ENCODE peak calls at places on chromosomes 2 and 18, in ten cellular contexts. O, K, W, R, V, H, T, I, U and Y are unnamed samples.

GRCh38 chr18:79612291-79613108 is 67.1 kb upstream of the CTDP1 start:
- DNase-seq in I (no peak), K (no peak), H (no peak), U (no peak), R (no peak), V (no peak), T (no peak), O (no peak), W (peak; percentile 46), Y (no peak)

GRCh38 chr2:23534756-23535155 is 149.8 kb downstream of the KLHL29 start:
- DNase-seq in H (no peak), V (no peak), T (no peak), R (no peak), I (no peak), U (no peak), K (no peak), O (no peak), W (no peak), Y (no peak)

GRCh38 chr2:195709901-195710300 is 52.9 kb downstream of the SLC39A10 start:
- DNase-seq in U (no peak), T (no peak), H (no peak), R (no peak), I (no peak), O (no peak), K (no peak), V (no peak), W (no peak), Y (no peak)

GRCh38 chr2:80322337-80322920 is 17.9 kb upstream of the LRRTM1 start:
- DNase-seq in U (no peak), V (no peak), W (peak; percentile 65), T (no peak), I (no peak), R (no peak), K (no peak), O (no peak), H (no peak), Y (no peak)

GRCh38 chr2:6973895-6974545 is 56.8 kb downstream of the RNF144A start:
- DNase-seq in H (no peak), I (no peak), U (no peak), K (no peak), R (no peak), W (peak; percentile 20), O (no peak), T (no peak), V (no peak), Y (no peak)

GRCh38 chr2:109269956-109270757 is 141.2 kb downstream of the SH3RF3 start:
- DNase-seq in K (no peak), V (no peak), U (no peak), R (no peak), H (no peak), W (no peak), I (no peak), O (no peak), T (no peak), Y (no peak)

GRCh38 chr2:232327089-232328037 is 51.2 kb upstream of the ALPP start:
- DNase-seq in V (peak; percentile 84), I (peak; percentile 15), O (peak; percentile 42), R (peak; percentile 88), K (peak; percentile 72), U (no peak), W (peak; percentile 98), H (peak; percentile 62), T (peak; percentile 69), Y (peak; percentile 10)

GRCh38 chr2:128187032-128187654 is 96.1 kb downstream of the UGGT1 start:
- DNase-seq in H (no peak), I (no peak), V (peak; percentile 16), R (no peak), K (no peak), W (no peak), O (peak; percentile 56), U (no peak), T (peak; percentile 83), Y (no peak)

GRCh38 chr2:152157253-152157652 is 18.3 kb downstream of the STAM2 start:
- DNase-seq in T (no peak), R (no peak), I (no peak), W (no peak), H (no peak), K (no peak), O (no peak), V (no peak), U (no peak), Y (no peak)

GRCh38 chr2:2879776-2880175 is 497.8 kb downstream of the EIPR1 start:
- DNase-seq in T (no peak), I (no peak), V (no peak), H (no peak), U (no peak), O (no peak), K (no peak), R (no peak), W (no peak), Y (no peak)

GRCh38 chr2:80233333-80233732 is 71.2 kb downstream of the LRRTM1 start:
- DNase-seq in K (no peak), I (no peak), H (no peak), R (no peak), O (no peak), W (no peak), V (no peak), U (no peak), T (no peak), Y (no peak)

GRCh38 chr2:238854699-238855111 is 6.8 kb downstream of the TWIST2 start:
- DNase-seq in W (peak; percentile 36), T (no peak), R (no peak), O (peak; percentile 65), K (no peak), H (no peak), V (no peak), I (no peak), U (no peak), Y (no peak)

GRCh38 chr18:46683252-46683651 is 26.2 kb upstream of the LOXHD1 start:
- DNase-seq in W (no peak), V (no peak), I (no peak), R (no peak), U (no peak), T (no peak), K (no peak), O (no peak), H (no peak), Y (no peak)

GRCh38 chr18:75624836-75625235 is 197.3 kb upstream of the SMIM21 start:
- DNase-seq in R (no peak), U (no peak), V (no peak), T (no peak), H (no peak), I (no peak), O (no peak), K (no peak), W (no peak), Y (no peak)

GRCh38 chr2:226057365-226057764 is 657.9 kb downstream of the NYAP2 start:
- DNase-seq in R (no peak), T (no peak), K (no peak), H (no peak), O (no peak), W (no peak), I (no peak), V (no peak), U (no peak), Y (no peak)

GRCh38 chr2:76157531-76157930 is 446.8 kb upstream of the GCFC2 start:
- DNase-seq in K (no peak), O (no peak), H (no peak), U (no peak), R (no peak), T (no peak), V (no peak), I (no peak), W (no peak), Y (no peak)

GRCh38 chr2:239768031-239768800 is 256.9 kb downstream of the NDUFA10 start:
- DNase-seq in W (no peak), K (no peak), O (no peak), I (no peak), R (no peak), V (no peak), T (no peak), H (no peak), U (no peak), Y (no peak)

GRCh38 chr2:71927757-71928715 is 219.6 kb downstream of the CYP26B1 start:
- DNase-seq in W (peak; percentile 13), K (no peak), O (peak; percentile 35), T (no peak), H (no peak), V (no peak), R (no peak), I (no peak), U (no peak), Y (no peak)

GRCh38 chr2:39623916-39624315 is 41.8 kb upstream of the TMEM178A start:
- DNase-seq in R (no peak), H (peak; percentile 59), O (no peak), W (no peak), I (no peak), V (no peak), K (no peak), U (peak; percentile 5), T (no peak), Y (no peak)

GRCh38 chr2:88658890-88659881 is 31.9 kb upstream of the EIF2AK3 start:
- DNase-seq in W (peak; percentile 48), R (no peak), U (no peak), K (no peak), I (no peak), O (peak; percentile 60), T (peak; percentile 59), H (no peak), V (no peak), Y (peak; percentile 82)

GRCh38 chr2:240412211-240412830 is 23.1 kb upstream of the GPC1 start:
- DNase-seq in H (no peak), R (no peak), U (no peak), T (no peak), W (peak; percentile 51), O (no peak), K (no peak), I (no peak), V (no peak), Y (no peak)

GRCh38 chr2:149598014-149598395 is 10.4 kb upstream of the MMADHC start:
- DNase-seq in H (peak; percentile 4), I (peak; percentile 68), U (no peak), R (no peak), T (peak; percentile 38), W (no peak), K (no peak), O (no peak), V (no peak), Y (no peak)

GRCh38 chr2:240164586-240164985 is 24.1 kb upstream of the OTOS start:
- DNase-seq in H (no peak), I (no peak), O (no peak), T (no peak), K (no peak), U (no peak), V (no peak), R (no peak), W (peak; percentile 20), Y (no peak)

GRCh38 chr18:67845035-67845434 is 328.5 kb upstream of the DSEL start:
- DNase-seq in R (no peak), T (peak; percentile 45), V (peak; percentile 9), U (no peak), K (no peak), O (no peak), I (no peak), W (no peak), H (no peak), Y (no peak)